ENCODE peak calls at places on chromosome 9, in eight cellular contexts. One of them, this sample, is unnamed.

GRCh38 chr9:113153599-113153998 is 2.8 kb downstream of the SLC31A2 start:
- DNase-seq in lung: no peak
- DNase-seq in lower lobe of right lung: no peak
- DNase-seq in body of pancreas: no peak
- DNase-seq in dorsolateral prefrontal cortex: no peak
- DNase-seq in psoas muscle: no peak
- DNase-seq in lower leg skin: no peak
- DNase-seq in kidney: no peak
- DNase-seq in this sample: no peak

GRCh38 chr9:64773491-64773931 is 511.5 kb downstream of the FOXD4L5 start:
- DNase-seq in lung: no peak
- DNase-seq in lower lobe of right lung: peak; percentile 32
- DNase-seq in body of pancreas: no peak
- DNase-seq in dorsolateral prefrontal cortex: no peak
- DNase-seq in psoas muscle: peak; percentile 21
- DNase-seq in lower leg skin: no peak
- DNase-seq in kidney: peak; percentile 44
- DNase-seq in this sample: peak; percentile 7

GRCh38 chr9:135137398-135137832 is 49.9 kb downstream of the OLFM1 start:
- DNase-seq in lung: no peak
- DNase-seq in lower lobe of right lung: no peak
- DNase-seq in body of pancreas: no peak
- DNase-seq in dorsolateral prefrontal cortex: peak; percentile 52
- DNase-seq in psoas muscle: no peak
- DNase-seq in lower leg skin: no peak
- DNase-seq in kidney: no peak
- DNase-seq in this sample: no peak

GRCh38 chr9:28203036-28203435 is 629.8 kb upstream of the C9orf72 start:
- DNase-seq in lung: no peak
- DNase-seq in lower lobe of right lung: no peak
- DNase-seq in body of pancreas: no peak
- DNase-seq in dorsolateral prefrontal cortex: no peak
- DNase-seq in psoas muscle: no peak
- DNase-seq in lower leg skin: no peak
- DNase-seq in kidney: no peak
- DNase-seq in this sample: no peak

GRCh38 chr9:109717342-109717741 is 62.7 kb upstream of the PALM2AKAP2 start:
- DNase-seq in lung: no peak
- DNase-seq in lower lobe of right lung: no peak
- DNase-seq in body of pancreas: no peak
- DNase-seq in dorsolateral prefrontal cortex: no peak
- DNase-seq in psoas muscle: no peak
- DNase-seq in lower leg skin: no peak
- DNase-seq in kidney: no peak
- DNase-seq in this sample: no peak

GRCh38 chr9:92714016-92714415 is 44.1 kb upstream of the IPPK start:
- DNase-seq in lung: no peak
- DNase-seq in lower lobe of right lung: no peak
- DNase-seq in body of pancreas: no peak
- DNase-seq in dorsolateral prefrontal cortex: no peak
- DNase-seq in psoas muscle: no peak
- DNase-seq in lower leg skin: peak; percentile 13
- DNase-seq in kidney: no peak
- DNase-seq in this sample: no peak

GRCh38 chr9:105369911-105370310 is 77.9 kb upstream of the FSD1L start:
- DNase-seq in lung: no peak
- DNase-seq in lower lobe of right lung: no peak
- DNase-seq in body of pancreas: no peak
- DNase-seq in dorsolateral prefrontal cortex: no peak
- DNase-seq in psoas muscle: no peak
- DNase-seq in lower leg skin: no peak
- DNase-seq in kidney: no peak
- DNase-seq in this sample: no peak

GRCh38 chr9:134949681-134950403 is 32.1 kb upstream of the FCN1 start:
- DNase-seq in lung: no peak
- DNase-seq in lower lobe of right lung: no peak
- DNase-seq in body of pancreas: no peak
- DNase-seq in dorsolateral prefrontal cortex: no peak
- DNase-seq in psoas muscle: peak; percentile 23
- DNase-seq in lower leg skin: no peak
- DNase-seq in kidney: no peak
- DNase-seq in this sample: no peak

GRCh38 chr9:134642385-134643181 is 980 bp downstream of the COL5A1 start:
- DNase-seq in lung: peak; percentile 55
- DNase-seq in lower lobe of right lung: no peak
- DNase-seq in body of pancreas: peak; percentile 38
- DNase-seq in dorsolateral prefrontal cortex: no peak
- DNase-seq in psoas muscle: peak; percentile 77
- DNase-seq in lower leg skin: peak; percentile 61
- DNase-seq in kidney: peak; percentile 87
- DNase-seq in this sample: no peak

GRCh38 chr9:73611072-73611471 is 459.4 kb downstream of the ANXA1 start:
- DNase-seq in lung: no peak
- DNase-seq in lower lobe of right lung: no peak
- DNase-seq in body of pancreas: no peak
- DNase-seq in dorsolateral prefrontal cortex: no peak
- DNase-seq in psoas muscle: no peak
- DNase-seq in lower leg skin: no peak
- DNase-seq in kidney: no peak
- DNase-seq in this sample: no peak

GRCh38 chr9:124594673-124595072 is 87.5 kb upstream of the NR5A1 start:
- DNase-seq in lung: no peak
- DNase-seq in lower lobe of right lung: no peak
- DNase-seq in body of pancreas: no peak
- DNase-seq in dorsolateral prefrontal cortex: no peak
- DNase-seq in psoas muscle: no peak
- DNase-seq in lower leg skin: no peak
- DNase-seq in kidney: no peak
- DNase-seq in this sample: no peak

GRCh38 chr9:105842023-105842644 is 147.8 kb downstream of the TMEM38B start:
- DNase-seq in lung: no peak
- DNase-seq in lower lobe of right lung: no peak
- DNase-seq in body of pancreas: peak; percentile 14
- DNase-seq in dorsolateral prefrontal cortex: no peak
- DNase-seq in psoas muscle: no peak
- DNase-seq in lower leg skin: no peak
- DNase-seq in kidney: no peak
- DNase-seq in this sample: peak; percentile 50

GRCh38 chr9:130962418-130963316 is 23.6 kb upstream of the FIBCD1 start:
- DNase-seq in lung: peak; percentile 34
- DNase-seq in lower lobe of right lung: no peak
- DNase-seq in body of pancreas: no peak
- DNase-seq in dorsolateral prefrontal cortex: no peak
- DNase-seq in psoas muscle: no peak
- DNase-seq in lower leg skin: peak; percentile 60
- DNase-seq in kidney: peak; percentile 83
- DNase-seq in this sample: no peak

GRCh38 chr9:23581936-23582335 is 244.1 kb downstream of the ELAVL2 start:
- DNase-seq in lung: no peak
- DNase-seq in lower lobe of right lung: no peak
- DNase-seq in body of pancreas: no peak
- DNase-seq in dorsolateral prefrontal cortex: no peak
- DNase-seq in psoas muscle: no peak
- DNase-seq in lower leg skin: no peak
- DNase-seq in kidney: no peak
- DNase-seq in this sample: no peak

GRCh38 chr9:126733005-126733404 is 71.8 kb upstream of the ZBTB43 start:
- DNase-seq in lung: no peak
- DNase-seq in lower lobe of right lung: no peak
- DNase-seq in body of pancreas: no peak
- DNase-seq in dorsolateral prefrontal cortex: no peak
- DNase-seq in psoas muscle: no peak
- DNase-seq in lower leg skin: no peak
- DNase-seq in kidney: no peak
- DNase-seq in this sample: no peak

GRCh38 chr9:6938447-6938846 is 180.7 kb downstream of the KDM4C start:
- DNase-seq in lung: no peak
- DNase-seq in lower lobe of right lung: no peak
- DNase-seq in body of pancreas: no peak
- DNase-seq in dorsolateral prefrontal cortex: no peak
- DNase-seq in psoas muscle: no peak
- DNase-seq in lower leg skin: no peak
- DNase-seq in kidney: no peak
- DNase-seq in this sample: no peak

GRCh38 chr9:89606049-89606481 is 1.3 kb downstream of the GADD45G start:
- DNase-seq in lung: peak; percentile 75
- DNase-seq in lower lobe of right lung: peak; percentile 91
- DNase-seq in body of pancreas: peak; percentile 87
- DNase-seq in dorsolateral prefrontal cortex: peak; percentile 56
- DNase-seq in psoas muscle: peak; percentile 87
- DNase-seq in lower leg skin: peak; percentile 67
- DNase-seq in kidney: peak; percentile 95
- DNase-seq in this sample: no peak

GRCh38 chr9:105760053-105760452 is 65.7 kb downstream of the TMEM38B start:
- DNase-seq in lung: no peak
- DNase-seq in lower lobe of right lung: no peak
- DNase-seq in body of pancreas: no peak
- DNase-seq in dorsolateral prefrontal cortex: no peak
- DNase-seq in psoas muscle: no peak
- DNase-seq in lower leg skin: no peak
- DNase-seq in kidney: no peak
- DNase-seq in this sample: no peak

GRCh38 chr9:8292657-8293056 is 493.1 kb upstream of the DMAC1 start:
- DNase-seq in lung: no peak
- DNase-seq in lower lobe of right lung: no peak
- DNase-seq in body of pancreas: no peak
- DNase-seq in dorsolateral prefrontal cortex: no peak
- DNase-seq in psoas muscle: no peak
- DNase-seq in lower leg skin: no peak
- DNase-seq in kidney: no peak
- DNase-seq in this sample: no peak

GRCh38 chr9:23821400-23822181 is 4.4 kb downstream of the ELAVL2 start:
- DNase-seq in lung: no peak
- DNase-seq in lower lobe of right lung: no peak
- DNase-seq in body of pancreas: no peak
- DNase-seq in dorsolateral prefrontal cortex: no peak
- DNase-seq in psoas muscle: no peak
- DNase-seq in lower leg skin: no peak
- DNase-seq in kidney: peak; percentile 63
- DNase-seq in this sample: no peak

GRCh38 chr9:22008662-22009562 is at the start of gene CDKN2B:
- DNase-seq in lung: peak; percentile 96
- DNase-seq in lower lobe of right lung: peak; percentile 96
- DNase-seq in body of pancreas: peak; percentile 97
- DNase-seq in dorsolateral prefrontal cortex: peak; percentile 90
- DNase-seq in psoas muscle: peak; percentile 98
- DNase-seq in lower leg skin: peak; percentile 91
- DNase-seq in kidney: peak; percentile 98
- DNase-seq in this sample: peak; percentile 91

GRCh38 chr9:137294091-137294683 is 7.9 kb downstream of the NRARP start:
- DNase-seq in lung: peak; percentile 68
- DNase-seq in lower lobe of right lung: no peak
- DNase-seq in body of pancreas: peak; percentile 91
- DNase-seq in dorsolateral prefrontal cortex: no peak
- DNase-seq in psoas muscle: no peak
- DNase-seq in lower leg skin: no peak
- DNase-seq in kidney: peak; percentile 48
- DNase-seq in this sample: no peak

GRCh38 chr9:124652203-124652992 is 118.7 kb downstream of the NR6A1 start:
- DNase-seq in lung: peak; percentile 52
- DNase-seq in lower lobe of right lung: no peak
- DNase-seq in body of pancreas: peak; percentile 19
- DNase-seq in dorsolateral prefrontal cortex: no peak
- DNase-seq in psoas muscle: no peak
- DNase-seq in lower leg skin: peak; percentile 40
- DNase-seq in kidney: no peak
- DNase-seq in this sample: no peak

GRCh38 chr9:129983891-129984290 is 59.1 kb downstream of the FNBP1 start:
- DNase-seq in lung: no peak
- DNase-seq in lower lobe of right lung: no peak
- DNase-seq in body of pancreas: no peak
- DNase-seq in dorsolateral prefrontal cortex: no peak
- DNase-seq in psoas muscle: no peak
- DNase-seq in lower leg skin: no peak
- DNase-seq in kidney: no peak
- DNase-seq in this sample: no peak

GRCh38 chr9:68416891-68417570 is 60.6 kb downstream of the PGM5 start:
- DNase-seq in lung: no peak
- DNase-seq in lower lobe of right lung: no peak
- DNase-seq in body of pancreas: no peak
- DNase-seq in dorsolateral prefrontal cortex: no peak
- DNase-seq in psoas muscle: no peak
- DNase-seq in lower leg skin: no peak
- DNase-seq in kidney: no peak
- DNase-seq in this sample: peak; percentile 20
- TF ChIP-seq CTCF in lung: no peak
- TF ChIP-seq CTCF in lower lobe of right lung: no peak
- TF ChIP-seq CTCF in body of pancreas: no peak
- TF ChIP-seq CTCF in dorsolateral prefrontal cortex: no peak
- TF ChIP-seq CTCF in psoas muscle: peak; percentile 8
- TF ChIP-seq CTCF in lower leg skin: no peak
- TF ChIP-seq CTCF in kidney: peak; percentile 22
- TF ChIP-seq CTCF in this sample: peak; percentile 19

GRCh38 chr9:116721944-116722343 is 34.8 kb downstream of the TRIM32 start:
- DNase-seq in lung: no peak
- DNase-seq in lower lobe of right lung: no peak
- DNase-seq in body of pancreas: no peak
- DNase-seq in dorsolateral prefrontal cortex: no peak
- DNase-seq in psoas muscle: no peak
- DNase-seq in lower leg skin: no peak
- DNase-seq in kidney: no peak
- DNase-seq in this sample: no peak
- TF ChIP-seq CTCF in lung: no peak
- TF ChIP-seq CTCF in lower lobe of right lung: no peak
- TF ChIP-seq CTCF in body of pancreas: no peak
- TF ChIP-seq CTCF in dorsolateral prefrontal cortex: no peak
- TF ChIP-seq CTCF in psoas muscle: no peak
- TF ChIP-seq CTCF in lower leg skin: no peak
- TF ChIP-seq CTCF in kidney: no peak
- TF ChIP-seq CTCF in this sample: no peak

DNA sequence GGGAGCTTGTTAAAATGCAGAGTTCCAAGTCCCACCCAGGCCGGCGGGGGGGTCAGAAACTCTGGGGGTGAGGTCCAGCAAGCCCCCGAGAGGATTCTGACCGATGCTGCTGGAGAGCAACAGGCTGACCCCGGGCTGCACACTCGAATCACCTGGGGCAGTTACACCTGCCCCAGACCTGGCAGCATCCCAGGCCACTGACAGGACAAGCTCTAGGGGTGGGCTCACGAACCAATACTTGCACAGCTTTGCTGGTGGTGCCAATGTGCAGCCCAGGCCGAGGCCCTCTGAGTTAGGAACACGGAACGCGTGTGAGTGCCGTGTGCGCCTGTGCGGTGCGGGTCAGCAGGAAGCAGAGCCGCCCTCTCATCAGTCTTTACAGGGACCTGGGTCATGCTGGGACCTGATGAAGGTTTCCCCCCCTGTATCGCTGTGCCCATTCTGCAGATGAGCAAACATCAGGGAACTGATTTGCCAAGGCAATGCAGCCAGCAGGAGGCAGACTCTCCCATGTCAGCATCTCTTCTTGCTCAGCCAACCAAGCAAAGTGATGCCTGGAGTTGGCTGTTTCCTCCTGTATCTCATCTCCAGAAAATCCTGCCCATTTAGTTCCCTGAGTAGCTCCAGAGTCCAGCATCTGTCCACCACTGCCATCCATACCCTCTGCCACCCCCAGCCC is 16.3 kb downstream of the FAM163B start:
- DNase-seq in lung: no peak
- DNase-seq in lower lobe of right lung: no peak
- DNase-seq in body of pancreas: no peak
- DNase-seq in dorsolateral prefrontal cortex: no peak
- DNase-seq in psoas muscle: no peak
- DNase-seq in lower leg skin: no peak
- DNase-seq in kidney: peak; percentile 61
- DNase-seq in this sample: no peak
- TF ChIP-seq CTCF in lung: no peak
- TF ChIP-seq CTCF in lower lobe of right lung: no peak
- TF ChIP-seq CTCF in body of pancreas: no peak
- TF ChIP-seq CTCF in dorsolateral prefrontal cortex: no peak
- TF ChIP-seq CTCF in psoas muscle: no peak
- TF ChIP-seq CTCF in lower leg skin: no peak
- TF ChIP-seq CTCF in kidney: no peak
- TF ChIP-seq CTCF in this sample: no peak

GRCh38 chr9:108130896-108131295 is 641.3 kb upstream of the KLF4 start:
- DNase-seq in lung: no peak
- DNase-seq in lower lobe of right lung: no peak
- DNase-seq in body of pancreas: no peak
- DNase-seq in dorsolateral prefrontal cortex: no peak
- DNase-seq in psoas muscle: no peak
- DNase-seq in lower leg skin: no peak
- DNase-seq in kidney: no peak
- DNase-seq in this sample: no peak
- TF ChIP-seq CTCF in lung: no peak
- TF ChIP-seq CTCF in lower lobe of right lung: no peak
- TF ChIP-seq CTCF in body of pancreas: no peak
- TF ChIP-seq CTCF in dorsolateral prefrontal cortex: no peak
- TF ChIP-seq CTCF in psoas muscle: no peak
- TF ChIP-seq CTCF in lower leg skin: no peak
- TF ChIP-seq CTCF in kidney: no peak
- TF ChIP-seq CTCF in this sample: no peak